ENCODE peak calls at places on chromosomes 2 and 18, in six cellular contexts. Q, H, L, O, I and G are unnamed samples.

GRCh38 chr2:157858846-157859245 is 17.3 kb downstream of the ACVR1 start:
- DNase-seq in H (no peak), O (no peak), I (no peak), Q (no peak), L (no peak), G (no peak)

GRCh38 chr2:118774458-118775133 is 72.9 kb downstream of the EN1 start:
- DNase-seq in Q (no peak), O (peak; percentile 48), H (no peak), L (peak; percentile 68), I (no peak), G (no peak)

GRCh38 chr2:223601932-223602676 is at the start of gene SCG2:
- DNase-seq in O (peak; percentile 71), L (peak; percentile 58), I (peak; percentile 93), H (peak; percentile 62), Q (peak; percentile 65), G (peak; percentile 83)

GRCh38 chr2:429575-430254 is 141.8 kb upstream of the ALKAL2 start:
- DNase-seq in O (no peak), I (no peak), L (no peak), Q (no peak), H (no peak), G (no peak)

GRCh38 chr2:171490577-171490976 is 31.7 kb upstream of the CYBRD1 start:
- DNase-seq in I (no peak), O (no peak), Q (no peak), H (no peak), L (no peak), G (no peak)

GRCh38 chr2:28334527-28334891 is 58.1 kb upstream of the FOSL2 start:
- DNase-seq in H (no peak), O (no peak), Q (no peak), L (no peak), I (no peak), G (no peak)

GRCh38 chr2:223459328-223459939 is 142.7 kb downstream of the SCG2 start:
- DNase-seq in O (no peak), I (peak; percentile 58), H (no peak), L (no peak), Q (no peak), G (peak; percentile 50)

GRCh38 chr2:239910404-239910803 is 114.7 kb downstream of the NDUFA10 start:
- DNase-seq in O (no peak), L (no peak), I (no peak), Q (no peak), H (no peak), G (no peak)

GRCh38 chr2:5725794-5726463 is 33.7 kb downstream of the SOX11 start:
- DNase-seq in L (no peak), I (no peak), O (no peak), H (no peak), Q (no peak), G (no peak)

GRCh38 chr2:119775102-119775501 is 15.4 kb downstream of the PTPN4 start:
- DNase-seq in Q (no peak), H (no peak), I (no peak), L (no peak), O (no peak), G (no peak)

GRCh38 chr2:2046497-2046896 is 284.6 kb downstream of the MYT1L start:
- DNase-seq in H (no peak), L (no peak), I (no peak), O (no peak), Q (no peak), G (no peak)

GRCh38 chr18:49658871-49659378 is 97.1 kb downstream of the LIPG start:
- DNase-seq in L (no peak), I (no peak), H (no peak), Q (no peak), O (no peak), G (no peak)

GRCh38 chr2:10820562-10820961 is 8.0 kb upstream of the PDIA6 start:
- DNase-seq in L (no peak), Q (no peak), O (no peak), I (no peak), H (no peak), G (no peak)

GRCh38 chr18:73419531-73419930 is 551.7 kb upstream of the NETO1 start:
- DNase-seq in L (no peak), I (no peak), H (no peak), Q (no peak), O (no peak), G (no peak)

GRCh38 chr18:3603460-3604259 is 153.7 kb downstream of the TGIF1 start:
- DNase-seq in Q (peak; percentile 59), O (no peak), H (no peak), L (no peak), I (peak; percentile 0), G (no peak)

GRCh38 chr2:3624059-3624794 is 29.3 kb downstream of the COLEC11 start:
- DNase-seq in Q (no peak), I (no peak), H (no peak), L (no peak), O (no peak), G (no peak)

GRCh38 chr2:199946836-199947235 is 8.5 kb downstream of the TYW5 start:
- DNase-seq in I (no peak), L (no peak), Q (no peak), H (no peak), O (no peak), G (no peak)

GRCh38 chr2:62203459-62203858 is 7.5 kb downstream of the B3GNT2 start:
- DNase-seq in H (no peak), L (no peak), O (no peak), Q (no peak), I (no peak), G (no peak)